ENCODE peak calls at places on chromosomes 1 and 21, in four cellular contexts. W, I, V and Y are unnamed samples.

GRCh38 chr1:192702212-192702993 is 66.5 kb downstream of the RGS13 start:
- DNase-seq in W (peak), I (no peak), V (no peak), Y (no peak)

GRCh38 chr1:151612506-151613274 is 840 bp downstream of the SNX27 start:
- DNase-seq in W (no peak), I (no peak), V (no peak), Y (peak)

GRCh38 chr1:57204942-57205787 is 218.7 kb downstream of the DAB1 start:
- DNase-seq in W (no peak), I (no peak), V (no peak), Y (no peak)

GRCh38 chr1:154851392-154852177 is 18.5 kb downstream of the KCNN3 start:
- DNase-seq in W (no peak), I (peak), V (peak), Y (no peak)

GRCh38 chr1:227733751-227734545 is 1.2 kb downstream of the JMJD4 start:
- DNase-seq in W (no peak), I (no peak), V (no peak), Y (no peak)

GRCh38 chr1:8423134-8423701 is 105.3 kb downstream of the SLC45A1 start:
- DNase-seq in W (no peak), I (peak), V (peak), Y (no peak)

GRCh38 chr1:26391450-26391849 is 18.9 kb upstream of the ZNF683 start:
- DNase-seq in W (peak), I (no peak), V (no peak), Y (no peak)

GRCh38 chr1:161185732-161186311 is 8.5 kb upstream of the B4GALT3 start:
- DNase-seq in W (no peak), I (no peak), V (peak), Y (no peak)

GRCh38 chr1:229229137-229229720 is 41.7 kb upstream of the RAB4A start:
- DNase-seq in W (peak), I (peak), V (no peak), Y (no peak)

GRCh38 chr1:33327587-33328325 is 6.9 kb upstream of the A3GALT2 start:
- DNase-seq in W (peak), I (no peak), V (peak), Y (peak)

GRCh38 chr1:174726167-174726879 is 273.4 kb upstream of the CACYBP start:
- DNase-seq in W (peak), I (no peak), V (no peak), Y (no peak)

GRCh38 chr1:170032531-170033295 is 41.8 kb downstream of the KIFAP3 start:
- DNase-seq in W (no peak), I (no peak), V (no peak), Y (no peak)

GRCh38 chr1:164735315-164736052 is 176.5 kb downstream of the PBX1 start:
- DNase-seq in W (peak), I (no peak), V (no peak), Y (no peak)

GRCh38 chr1:23420778-23421177 is 3.8 kb downstream of the TCEA3 start:
- DNase-seq in W (no peak), I (no peak), V (peak), Y (no peak)

GRCh38 chr1:23422955-23423354 is 1.6 kb downstream of the TCEA3 start:
- DNase-seq in W (no peak), I (no peak), V (no peak), Y (no peak)

GRCh38 chr1:23422313-23422877 is 2.2 kb downstream of the TCEA3 start:
- DNase-seq in W (peak), I (no peak), V (peak), Y (no peak)

GRCh38 chr1:23421343-23421742 is 3.2 kb downstream of the TCEA3 start:
- DNase-seq in W (no peak), I (no peak), V (no peak), Y (no peak)

DNA sequence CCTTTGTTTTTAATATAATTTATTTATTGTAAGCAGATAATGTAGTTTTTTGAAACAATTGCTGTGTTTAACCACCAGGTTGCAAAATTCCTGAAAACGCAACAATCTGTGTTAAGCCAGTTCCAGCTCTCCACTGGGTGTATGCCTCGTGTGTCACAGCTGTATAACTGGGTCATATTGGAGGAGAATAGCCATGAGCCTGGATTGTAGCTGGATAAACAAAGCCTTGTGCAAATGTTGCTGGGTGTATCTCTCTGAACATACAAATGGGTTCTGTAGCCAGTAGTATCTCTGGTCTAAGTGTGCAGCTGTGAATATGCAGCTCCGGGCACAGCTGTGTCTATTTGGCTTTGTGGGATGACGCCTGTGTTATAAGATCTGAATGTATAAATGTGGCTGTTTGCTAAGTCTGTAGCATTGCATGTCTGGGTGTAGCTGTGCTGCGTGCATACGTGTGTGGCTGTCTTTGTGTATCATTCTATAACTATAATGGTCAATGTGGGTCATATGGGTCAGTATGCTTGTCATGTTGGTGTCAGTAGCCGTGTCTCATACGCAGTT is 2.7 kb downstream of the TCEA3 start:
- DNase-seq in W (peak), I (no peak), V (no peak), Y (no peak)
- H3K4me3 ChIP-seq in W (peak), I (no peak), V (peak), Y (no peak)

GRCh38 chr21:42651515-42652401 is 1.7 kb upstream of the PDE9A start:
- DNase-seq in W (no peak), I (no peak), V (peak), Y (no peak)

GRCh38 chr21:42654913-42655796 is 1.7 kb downstream of the PDE9A start:
- DNase-seq in W (no peak), I (peak), V (no peak), Y (no peak)

GRCh38 chr21:42652527-42653491 is 612 bp upstream of the PDE9A start:
- DNase-seq in W (peak), I (peak), V (peak), Y (peak)

GRCh38 chr21:42654179-42654912 is 925 bp downstream of the PDE9A start:
- DNase-seq in W (no peak), I (peak), V (peak), Y (no peak)

DNA sequence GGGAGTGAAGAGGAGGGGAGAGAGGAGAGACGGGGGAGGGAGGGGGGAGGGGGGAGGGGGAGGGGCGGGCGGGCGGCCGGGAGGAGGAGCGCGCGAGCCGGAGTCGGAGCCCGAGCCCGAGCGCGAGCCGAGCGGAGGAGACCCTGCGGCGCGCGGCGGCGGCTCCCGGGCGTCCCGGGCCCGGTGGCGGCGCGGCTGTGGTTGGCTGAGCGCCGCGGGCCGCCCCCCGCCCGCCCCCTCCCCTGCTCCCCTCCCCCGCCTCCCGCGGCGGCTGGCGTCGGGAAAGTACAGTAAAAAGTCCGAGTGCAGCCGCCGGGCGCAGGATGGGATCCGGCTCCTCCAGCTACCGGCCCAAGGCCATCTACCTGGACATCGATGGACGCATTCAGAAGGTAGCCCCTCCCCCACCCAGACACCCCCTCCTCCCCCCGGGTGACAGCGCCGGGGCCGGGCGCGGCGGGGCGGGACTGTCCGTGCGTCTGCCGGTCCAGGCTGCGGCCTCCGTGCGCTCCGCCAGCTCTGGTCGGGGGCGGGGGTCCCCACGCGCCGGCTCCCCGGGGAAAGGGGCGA is at the start of gene PDE9A:
- DNase-seq in W (no peak), I (peak), V (peak), Y (no peak)
- H3K27ac ChIP-seq in W (no peak), I (peak), V (no peak), Y (peak)

DNA sequence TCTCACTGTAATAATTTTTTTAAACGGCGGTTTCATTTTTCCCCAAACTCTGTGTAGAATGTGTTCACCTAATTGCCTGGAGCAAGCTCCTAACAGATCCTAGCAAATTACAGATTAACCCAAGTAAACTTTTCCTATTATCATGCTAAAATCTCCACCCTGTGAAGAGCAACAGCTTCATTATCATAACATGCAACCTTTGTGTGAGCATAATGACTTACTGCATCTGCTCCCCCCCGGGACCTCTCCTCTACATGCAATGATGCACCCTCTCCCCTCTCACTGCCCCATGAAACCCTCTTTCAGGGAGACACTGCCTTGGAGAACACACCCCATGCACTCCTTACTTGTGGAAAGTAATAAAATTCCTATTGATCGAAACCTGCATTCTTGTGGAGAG is 717.0 kb upstream of the TMPRSS15 start:
- DNase-seq in W (no peak), I (peak), V (no peak), Y (no peak)
- H3K4me3 ChIP-seq in W (no peak), I (no peak), V (no peak), Y (no peak)

GRCh38 chr1:210234254-210234747 is 1.7 kb downstream of the SERTAD4 start:
- DNase-seq in W (no peak), I (peak), V (no peak), Y (no peak)

GRCh38 chr1:210231846-210232523 is 611 bp upstream of the SERTAD4 start:
- DNase-seq in W (peak), I (no peak), V (no peak), Y (no peak)

GRCh38 chr1:210232524-210233215 is at the start of gene SERTAD4:
- DNase-seq in W (peak), I (peak), V (no peak), Y (no peak)

GRCh38 chr1:210233495-210234253 is 1.1 kb downstream of the SERTAD4 start:
- DNase-seq in W (peak), I (peak), V (no peak), Y (peak)

GRCh38 chr1:210233216-210233494 is 559 bp downstream of the SERTAD4 start:
- DNase-seq in W (peak), I (peak), V (no peak), Y (no peak)
- H3K27ac ChIP-seq in W (no peak), I (no peak), V (peak), Y (peak)

DNA sequence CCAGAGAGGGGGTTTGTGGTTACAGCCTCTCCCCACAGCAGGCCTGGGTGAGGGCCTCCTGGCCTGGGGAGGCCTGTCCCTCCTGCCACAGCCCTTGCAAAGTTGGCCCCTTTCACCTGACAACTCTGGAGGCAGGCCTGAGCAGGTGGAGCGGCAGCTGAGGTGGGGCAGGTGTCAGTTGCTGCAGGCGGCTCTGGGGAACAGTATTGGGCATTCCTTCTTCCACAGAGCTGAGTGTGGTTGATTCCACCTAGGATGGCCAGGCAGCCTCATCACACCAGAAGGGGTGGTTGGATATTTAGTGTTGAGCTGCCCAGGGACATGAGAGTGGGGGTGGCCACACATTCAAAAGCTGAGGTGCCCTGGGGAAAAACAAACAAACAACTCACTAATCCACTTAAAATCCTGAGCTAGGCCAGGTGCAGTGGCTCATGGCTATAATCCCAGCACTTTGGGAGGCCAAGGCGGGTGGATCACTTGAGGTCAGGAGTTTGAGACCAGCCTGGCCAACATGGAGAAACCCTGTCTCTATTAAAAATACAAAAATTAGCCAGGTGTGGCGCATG is 31.1 kb downstream of the PIGP start:
- DNase-seq in W (no peak), I (no peak), V (no peak), Y (no peak)
- H3K4me3 ChIP-seq in W (no peak), I (no peak), V (no peak), Y (no peak)

GRCh38 chr1:208448425-208448824 is 204.2 kb upstream of the PLXNA2 start:
- DNase-seq in W (no peak), I (no peak), V (no peak), Y (no peak)

GRCh38 chr1:208450958-208451357 is 206.8 kb upstream of the PLXNA2 start:
- DNase-seq in W (no peak), I (no peak), V (no peak), Y (no peak)

GRCh38 chr1:208445710-208446702 is 201.8 kb upstream of the PLXNA2 start:
- DNase-seq in W (peak), I (no peak), V (no peak), Y (no peak)

GRCh38 chr1:208455821-208456220 is 211.6 kb upstream of the PLXNA2 start:
- DNase-seq in W (no peak), I (no peak), V (no peak), Y (no peak)

DNA sequence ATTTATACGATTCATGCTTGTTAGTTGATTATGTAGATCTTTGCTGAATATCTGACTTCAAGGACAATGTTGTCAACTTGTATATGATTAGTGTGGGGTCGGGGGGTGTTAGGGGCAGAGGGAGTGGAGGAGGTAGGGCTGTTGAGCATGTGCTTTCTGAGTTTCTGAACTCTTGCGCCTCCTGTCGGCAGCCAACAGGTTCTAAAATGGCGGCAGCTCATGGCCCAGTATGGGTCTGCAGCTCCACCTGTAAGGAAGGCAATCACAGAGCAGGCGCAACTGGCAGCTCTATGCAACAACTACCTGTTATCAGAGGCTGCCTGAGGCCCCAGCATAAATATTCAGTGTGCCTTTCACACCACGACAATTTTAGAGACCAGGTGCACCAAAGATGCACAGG is 205.8 kb upstream of the PLXNA2 start:
- DNase-seq in W (no peak), I (no peak), V (no peak), Y (no peak)
- H3K27ac ChIP-seq in W (no peak), I (no peak), V (no peak), Y (peak)

DNA sequence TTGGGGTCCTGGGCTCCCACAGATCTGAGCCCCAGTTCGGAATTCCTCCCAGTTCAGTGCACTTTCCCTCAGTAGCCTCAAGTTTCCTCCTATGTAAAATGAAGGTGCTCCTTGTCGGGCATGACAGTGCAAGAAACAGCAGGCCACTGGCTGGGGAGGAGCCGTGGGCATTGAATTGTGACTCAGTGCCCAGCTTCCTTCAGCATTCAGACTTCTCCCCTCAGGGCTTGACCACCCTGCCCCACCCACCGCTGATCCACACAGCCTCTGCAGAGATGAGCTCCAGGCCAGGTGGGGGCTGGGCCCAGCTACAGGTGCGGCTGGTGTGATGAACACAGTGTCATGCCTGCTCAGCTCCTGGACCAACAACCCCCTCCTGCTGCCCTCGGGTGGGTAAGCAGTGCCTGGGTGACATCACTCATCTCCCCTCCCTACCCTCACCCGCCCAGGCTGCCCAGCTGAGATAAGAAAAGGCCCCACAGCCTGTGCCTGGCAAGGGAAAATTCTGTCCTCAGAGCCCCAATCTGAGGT is 4.9 kb downstream of the MOB3C start:
- DNase-seq in W (no peak), I (no peak), V (peak), Y (no peak)
- H3K4me3 ChIP-seq in W (no peak), I (no peak), V (peak), Y (no peak)

DNA sequence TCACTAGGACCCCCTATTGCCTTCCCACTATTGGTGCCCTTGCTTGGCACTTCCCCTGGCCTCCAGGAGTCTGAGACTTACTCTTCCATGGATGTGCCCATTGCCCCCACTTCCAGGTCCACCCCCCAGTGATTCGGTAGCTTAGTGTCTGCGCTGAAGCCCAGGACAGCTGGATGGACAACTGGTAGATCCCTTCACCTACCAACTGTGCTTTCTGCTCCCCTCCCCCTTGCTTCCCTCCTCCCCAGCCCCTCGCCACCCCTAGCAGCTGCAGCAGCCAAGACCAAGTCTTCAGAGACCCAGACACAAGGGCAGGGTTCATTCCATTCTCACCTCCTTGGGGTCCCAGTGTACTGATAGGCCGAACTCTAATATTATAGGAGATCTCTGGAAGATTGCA is 6.9 kb downstream of the LMNA start:
- DNase-seq in W (no peak), I (no peak), V (no peak), Y (no peak)
- H3K27ac ChIP-seq in W (peak), I (no peak), V (peak), Y (peak)

GRCh38 chr21:36338975-36339374 is 19.0 kb downstream of the MORC3 start:
- DNase-seq in W (peak), I (no peak), V (no peak), Y (no peak)

DNA sequence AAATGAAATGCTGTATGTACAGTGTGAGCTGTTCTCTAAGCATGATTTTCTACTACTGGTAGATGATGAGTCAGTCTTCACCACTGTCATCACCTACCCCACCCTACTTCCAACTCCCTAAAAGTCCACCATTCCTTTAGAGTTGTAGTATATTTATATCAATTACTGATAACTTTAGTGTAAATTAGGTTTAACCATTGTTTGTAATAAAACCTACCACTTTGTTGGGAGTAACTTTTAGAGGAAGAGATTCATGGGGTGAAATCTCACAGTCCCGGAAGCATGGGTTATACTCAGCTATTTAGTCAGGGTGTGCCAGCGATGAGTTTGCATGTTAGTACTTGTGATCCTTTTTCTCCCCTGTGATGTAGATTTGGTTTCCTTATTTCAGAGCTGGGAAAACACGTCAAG is 17.1 kb downstream of the MORC3 start:
- DNase-seq in W (peak), I (no peak), V (no peak), Y (no peak)
- H3K4me3 ChIP-seq in W (no peak), I (no peak), V (no peak), Y (no peak)